ENCODE peak calls at places on chromosomes 5 and 9, in five cellular contexts. E, T, O, L and Q are unnamed samples.

GRCh38 chr9:98272083-98272482 is 16.6 kb upstream of the TBC1D2 start:
- DNase-seq in E (no peak), T (no peak), O (no peak), L (no peak), Q (no peak)

GRCh38 chr5:9785751-9786150 is 155.6 kb upstream of the TAS2R1 start:
- DNase-seq in E (no peak), T (no peak), O (no peak), L (no peak), Q (no peak)

GRCh38 chr5:2757563-2758311 is 6.3 kb upstream of the IRX2 start:
- DNase-seq in E (no peak), T (no peak), O (no peak), L (peak; percentile 97), Q (peak; percentile 80)

GRCh38 chr9:120358877-120359276 is 221.1 kb downstream of the CDK5RAP2 start:
- DNase-seq in E (no peak), T (no peak), O (no peak), L (no peak), Q (no peak)

GRCh38 chr5:79236970-79237734 is 1.2 kb downstream of the JMY start:
- DNase-seq in E (peak; percentile 23), T (peak; percentile 15), O (no peak), L (peak; percentile 73), Q (peak; percentile 38)

GRCh38 chr5:16271851-16272250 is 92.3 kb upstream of the MARCHF11 start:
- DNase-seq in E (no peak), T (no peak), O (no peak), L (no peak), Q (no peak)

GRCh38 chr5:74015716-74016115 is 389.7 kb downstream of the ARHGEF28 start:
- DNase-seq in E (no peak), T (no peak), O (no peak), L (no peak), Q (no peak)

GRCh38 chr5:79827159-79827562 is 137.5 kb downstream of the CMYA5 start:
- DNase-seq in E (no peak), T (no peak), O (no peak), L (no peak), Q (no peak)

GRCh38 chr9:133321411-133321935 is 14.5 kb downstream of the SURF6 start:
- DNase-seq in E (no peak), T (no peak), O (no peak), L (no peak), Q (no peak)

GRCh38 chr5:123752576-123752975 is 240.6 kb downstream of the CSNK1G3 start:
- DNase-seq in E (no peak), T (no peak), O (peak; percentile 28), L (peak; percentile 90), Q (peak; percentile 88)

GRCh38 chr5:56815657-56816545 is 552 bp downstream of the MAP3K1 start:
- DNase-seq in E (peak; percentile 55), T (peak; percentile 38), O (no peak), L (peak; percentile 79), Q (peak; percentile 40)

GRCh38 chr9:27701664-27702063 is 128.4 kb upstream of the C9orf72 start:
- DNase-seq in E (no peak), T (no peak), O (no peak), L (no peak), Q (no peak)

GRCh38 chr5:92372766-92373165 is 989.6 kb upstream of the ARRDC3 start:
- DNase-seq in E (no peak), T (no peak), O (no peak), L (peak; percentile 66), Q (no peak)

GRCh38 chr5:180187767-180188166 is 21.2 kb downstream of the RASGEF1C start:
- DNase-seq in E (no peak), T (no peak), O (no peak), L (no peak), Q (no peak)

GRCh38 chr9:104121022-104121421 is 26.9 kb downstream of the SMC2 start:
- DNase-seq in E (no peak), T (no peak), O (no peak), L (no peak), Q (no peak)

GRCh38 chr5:168592014-168592368 is 12.8 kb upstream of the PANK3 start:
- DNase-seq in E (no peak), T (no peak), O (no peak), L (peak; percentile 78), Q (peak; percentile 79)

GRCh38 chr9:85024374-85024773 is 354.8 kb downstream of the NTRK2 start:
- DNase-seq in E (peak; percentile 9), T (no peak), O (no peak), L (peak; percentile 13), Q (no peak)

GRCh38 chr9:108477538-108478006 is 378.2 kb downstream of the ACTL7B start:
- DNase-seq in E (no peak), T (no peak), O (no peak), L (peak; percentile 90), Q (peak; percentile 84)

GRCh38 chr9:130549093-130549735 is 30.2 kb upstream of the FUBP3 start:
- DNase-seq in E (no peak), T (no peak), O (no peak), L (no peak), Q (no peak)

GRCh38 chr9:36137392-36138004 is 965 bp downstream of the GLIPR2 start:
- DNase-seq in E (no peak), T (no peak), O (no peak), L (peak; percentile 62), Q (peak; percentile 31)

GRCh38 chr9:137726764-137727163 is 108.0 kb downstream of the EHMT1 start:
- DNase-seq in E (no peak), T (no peak), O (no peak), L (no peak), Q (no peak)

GRCh38 chr5:180027449-180028089 is 44.0 kb downstream of the RNF130 start:
- DNase-seq in E (no peak), T (no peak), O (no peak), L (no peak), Q (no peak)

GRCh38 chr9:85900504-85901201 is 40.3 kb upstream of the NAA35 start:
- DNase-seq in E (peak; percentile 20), T (peak; percentile 10), O (no peak), L (peak; percentile 56), Q (peak; percentile 41)

GRCh38 chr9:31604516-31604915 is 779.9 kb upstream of the ACO1 start:
- DNase-seq in E (no peak), T (no peak), O (no peak), L (no peak), Q (no peak)

GRCh38 chr5:125409101-125409495 is 662.7 kb upstream of the ZNF608 start:
- DNase-seq in E (no peak), T (no peak), O (no peak), L (peak; percentile 54), Q (peak; percentile 21)

GRCh38 chr9:126413470-126414051 is 86.9 kb downstream of the MVB12B start:
- DNase-seq in E (no peak), T (no peak), O (no peak), L (no peak), Q (no peak)

GRCh38 chr5:72649449-72649848 is 142.2 kb upstream of the ZNF366 start:
- DNase-seq in E (no peak), T (no peak), O (no peak), L (peak; percentile 46), Q (peak; percentile 11)

GRCh38 chr5:159178978-159179377 is 30.4 kb downstream of the RNF145 start:
- DNase-seq in E (no peak), T (no peak), O (peak; percentile 88), L (peak; percentile 99), Q (peak; percentile 92)

GRCh38 chr9:122102156-122102555 is 9.0 kb upstream of the TTLL11 start:
- DNase-seq in E (no peak), T (no peak), O (no peak), L (no peak), Q (no peak)